ENCODE peak calls at places on chromosomes 4 and X, in six cellular contexts. P, B, I, R, H and T are unnamed samples. For H3K4me1, the result is how much of the 10 kb centered on the place peaks cover.

GRCh38 chr4:185016946-185017797 is 1.1 kb upstream of the HELT start:
- DNase-seq in P (no peak), I (no peak), H (no peak), R (no peak), B (peak), T (no peak)

GRCh38 chr4:153341575-153342090 is 2.9 kb upstream of the MND1 start:
- DNase-seq in H (peak), B (no peak), R (no peak), P (no peak), I (no peak), T (no peak)

GRCh38 chr4:108168672-108169562 is at the start of gene LEF1:
- DNase-seq in H (no peak), B (peak), P (no peak), R (peak), I (peak), T (no peak)

GRCh38 chr4:6625256-6625655 is 15.2 kb upstream of the MRFAP1 start:
- DNase-seq in R (no peak), P (peak), I (no peak), H (no peak), B (no peak), T (no peak)

GRCh38 chr4:54525602-54526001 is 132.2 kb upstream of the KIT start:
- DNase-seq in H (no peak), I (no peak), P (no peak), B (no peak), R (no peak), T (no peak)

GRCh38 chr4:156291317-156291716 is 337.7 kb upstream of the CTSO start:
- DNase-seq in R (no peak), P (no peak), B (no peak), I (no peak), H (no peak), T (no peak)

GRCh38 chr4:2256156-2256731 is 5.7 kb downstream of the MXD4 start:
- DNase-seq in R (peak), H (no peak), P (peak), I (no peak), B (no peak), T (peak)

GRCh38 chr4:171644430-171645057 is 168.7 kb upstream of the GALNTL6 start:
- DNase-seq in P (no peak), B (peak), R (no peak), H (no peak), I (no peak), T (no peak)

GRCh38 chr4:91171217-91171616 is 1044.0 kb downstream of the CCSER1 start:
- DNase-seq in B (no peak), I (no peak), P (no peak), R (no peak), H (no peak), T (no peak)

GRCh38 chrX:80181079-80181478 is 166.5 kb downstream of the TBX22 start:
- DNase-seq in H (no peak), B (peak), P (no peak), I (no peak), R (no peak), T (no peak)

GRCh38 chr4:73721419-73721818 is 18.9 kb upstream of the CXCL8 start:
- DNase-seq in R (no peak), H (no peak), B (no peak), P (no peak), I (no peak), T (no peak)
- TF ChIP-seq CTCF in R (no peak), H (no peak), B (no peak), P (no peak), I (no peak), T (no peak)

GRCh38 chrX:111409326-111409725 is 2.7 kb downstream of the DCX start:
- DNase-seq in P (no peak), I (no peak), B (no peak), R (no peak), H (no peak), T (no peak)

GRCh38 chrX:111410451-111410850 is 1.5 kb downstream of the DCX start:
- DNase-seq in I (no peak), B (no peak), H (no peak), R (no peak), P (no peak), T (no peak)

GRCh38 chrX:111407948-111408347 is 4.0 kb downstream of the DCX start:
- DNase-seq in R (no peak), I (no peak), B (no peak), H (no peak), P (no peak), T (no peak)

DNA sequence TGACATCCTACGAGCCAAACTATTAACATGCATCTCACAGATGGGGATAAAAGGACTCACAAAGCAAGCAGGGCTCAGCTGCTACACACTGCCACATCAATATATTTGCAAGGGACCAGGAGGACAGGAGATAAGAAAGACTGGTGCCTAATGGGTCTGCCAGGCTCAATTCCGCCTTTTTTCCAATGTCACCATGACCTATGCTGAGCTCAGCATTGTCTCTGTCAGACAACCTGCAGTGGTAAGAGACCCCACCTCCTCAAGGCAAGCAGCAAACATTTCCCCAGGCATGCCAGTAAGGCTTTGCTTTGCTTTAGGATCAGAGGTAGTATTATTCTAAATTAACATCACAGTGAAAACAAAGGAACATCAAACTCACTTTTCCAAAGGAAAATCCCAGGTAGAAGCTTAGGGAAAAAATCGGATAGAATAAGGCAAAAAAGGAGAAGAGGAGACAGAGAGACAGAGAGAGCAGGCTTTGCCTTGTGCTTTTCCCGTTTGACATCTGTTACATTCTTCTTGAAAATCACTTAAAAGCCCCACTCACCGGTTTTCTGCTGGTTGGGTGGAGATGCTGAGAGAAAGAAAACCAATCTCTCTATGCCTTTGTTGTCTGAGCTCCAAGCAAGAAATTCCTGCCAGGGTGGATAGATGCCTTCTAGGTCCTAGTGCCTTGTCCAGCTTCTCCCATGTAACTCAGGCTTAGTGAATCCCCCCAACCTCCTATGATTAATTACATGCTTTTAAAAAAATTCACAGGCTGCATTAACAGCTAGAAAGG is at the start of gene DCX:
- DNase-seq in I (no peak), R (no peak), P (no peak), B (peak), H (no peak), T (no peak)
- TF ChIP-seq POLR2AphosphoS5 in I (no peak), R (no peak), P (no peak), B (no peak), H (no peak), T (no peak)

GRCh38 chr4:113566015-113566795 is 195.3 kb downstream of the CAMK2D start:
- DNase-seq in H (no peak), R (no peak), B (no peak), I (no peak), P (no peak), T (no peak)
- H3K4me1 ChIP-seq in H (under half), R (under half), B (under half), I (under half), P (under half), T (under half)

GRCh38 chr4:10035130-10035529 is 13.8 kb upstream of the SLC2A9 start:
- DNase-seq in P (no peak), H (no peak), B (no peak), R (no peak), I (no peak), T (no peak)
- TF ChIP-seq CTCF in P (no peak), H (no peak), B (no peak), R (no peak), I (no peak), T (no peak)

GRCh38 chr4:143406523-143406922 is 69.8 kb downstream of the GAB1 start:
- DNase-seq in I (no peak), B (no peak), P (no peak), H (no peak), R (no peak), T (peak)
- TF ChIP-seq POLR2AphosphoS5 in I (no peak), B (no peak), P (no peak), H (no peak), R (no peak), T (no peak)

DNA sequence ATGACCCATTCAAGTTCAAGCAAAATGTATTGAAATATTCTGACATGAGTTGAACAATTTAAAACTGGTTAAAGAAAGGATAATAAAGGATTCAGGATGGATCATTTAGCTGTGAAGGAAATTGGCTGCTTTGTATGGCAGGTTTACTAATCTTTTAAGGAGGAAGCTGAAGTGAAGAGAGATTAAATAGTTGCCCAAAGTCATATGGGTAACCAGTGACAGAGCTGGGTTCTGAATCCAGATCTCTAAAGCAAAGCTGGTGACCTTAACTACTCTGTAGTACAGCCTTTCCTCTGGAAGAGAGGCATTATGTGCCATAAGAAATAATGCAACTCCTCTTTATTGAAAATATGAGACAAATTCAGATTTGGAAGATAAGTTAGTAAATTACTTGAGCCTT is 22.8 kb downstream of the FHIP1A start:
- DNase-seq in R (no peak), P (no peak), I (no peak), B (no peak), H (no peak), T (no peak)
- H3K4me1 ChIP-seq in R (under half), P (under half), I (under half), B (half or more), H (under half), T (under half)

GRCh38 chrX:44183329-44183728 is 160.1 kb downstream of the EFHC2 start:
- DNase-seq in H (no peak), R (no peak), P (no peak), B (no peak), I (no peak), T (no peak)
- TF ChIP-seq CTCF in H (no peak), R (no peak), P (no peak), B (no peak), I (no peak), T (no peak)

GRCh38 chr4:143339497-143339896 is 2.8 kb downstream of the GAB1 start:
- DNase-seq in P (no peak), I (no peak), B (no peak), H (no peak), R (no peak), T (no peak)

GRCh38 chr4:143337600-143338287 is 1.1 kb downstream of the GAB1 start:
- DNase-seq in H (no peak), P (no peak), R (peak), B (peak), I (no peak), T (no peak)

GRCh38 chr4:143336828-143337599 is at the start of gene GAB1:
- DNase-seq in B (peak), I (peak), P (peak), H (no peak), R (peak), T (peak)

GRCh38 chr4:143338313-143338712 is 1.6 kb downstream of the GAB1 start:
- DNase-seq in H (no peak), B (no peak), P (no peak), I (no peak), R (no peak), T (no peak)

DNA sequence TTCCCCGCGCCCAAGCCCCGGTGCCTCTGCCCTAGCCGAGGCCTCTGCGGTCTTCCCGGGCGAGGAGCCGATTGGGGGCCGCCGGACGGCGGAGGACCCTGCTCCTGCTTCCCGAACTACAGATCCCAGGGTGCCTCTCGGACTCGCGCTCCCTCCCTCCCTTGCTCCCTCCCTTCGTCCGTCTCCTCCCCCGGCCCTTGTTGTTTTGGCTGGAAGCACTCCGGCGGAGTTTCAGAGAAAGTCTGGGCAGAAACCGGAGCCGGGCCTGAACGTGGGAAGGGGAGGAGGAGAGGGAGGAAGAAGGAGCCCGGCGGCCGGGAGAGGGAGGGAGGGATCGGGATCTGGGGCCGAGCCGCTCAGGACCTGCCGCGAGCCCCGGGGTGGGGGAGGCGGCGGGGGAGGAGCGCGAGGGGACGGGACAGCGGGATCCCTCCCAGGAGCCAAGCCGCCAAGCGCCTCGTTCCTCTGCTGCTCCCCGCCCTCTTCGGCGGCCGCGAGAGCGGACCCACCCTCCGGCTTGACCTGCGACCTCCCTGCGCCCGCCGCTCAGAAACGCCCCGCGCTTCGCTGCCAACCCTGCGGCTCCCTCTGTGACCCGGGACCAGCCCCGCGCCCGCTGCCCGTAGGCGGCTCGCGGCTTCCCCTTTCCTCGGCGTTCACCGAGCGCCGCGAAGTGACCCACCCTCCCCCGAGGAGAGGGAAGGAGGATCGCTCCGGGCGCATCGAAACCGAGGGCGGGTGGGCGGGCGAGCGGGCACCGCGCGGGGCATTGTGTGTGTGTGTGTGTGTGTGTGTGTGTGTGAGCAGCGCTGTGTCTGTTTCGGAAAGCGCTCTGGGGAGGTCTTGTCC is 473 bp upstream of the GAB1 start:
- DNase-seq in B (peak), R (peak), P (peak), H (no peak), I (peak), T (peak)
- TF ChIP-seq POLR2AphosphoS5 in B (peak), R (peak), P (peak), H (peak), I (peak), T (peak)